ENCODE peak calls at places on chromosomes 6 and 20, in nine cellular contexts. One of them, this sample, is unnamed.

GRCh38 chr20:25024171-25024570 is 31.6 kb upstream of the APMAP start:
- DNase-seq in thyroid gland: peak
- DNase-seq in heart left ventricle: no peak
- DNase-seq in ovary: peak
- DNase-seq in stomach: peak
- DNase-seq in NB4: no peak
- DNase-seq in suprapubic skin: no peak
- DNase-seq in sigmoid colon: peak
- DNase-seq in tibial nerve: no peak
- DNase-seq in this sample: no peak

GRCh38 chr6:40930555-40930954 is 108.5 kb downstream of the UNC5CL start:
- DNase-seq in thyroid gland: no peak
- DNase-seq in heart left ventricle: no peak
- DNase-seq in ovary: no peak
- DNase-seq in stomach: peak
- DNase-seq in NB4: peak
- DNase-seq in suprapubic skin: no peak
- DNase-seq in sigmoid colon: no peak
- DNase-seq in tibial nerve: no peak
- DNase-seq in this sample: no peak

GRCh38 chr6:154791561-154792317 is 58.5 kb downstream of the SCAF8 start:
- DNase-seq in thyroid gland: no peak
- DNase-seq in heart left ventricle: no peak
- DNase-seq in ovary: no peak
- DNase-seq in stomach: no peak
- DNase-seq in NB4: no peak
- DNase-seq in suprapubic skin: no peak
- DNase-seq in sigmoid colon: no peak
- DNase-seq in tibial nerve: no peak
- DNase-seq in this sample: no peak

GRCh38 chr6:20700375-20700774 is 166.1 kb downstream of the CDKAL1 start:
- DNase-seq in thyroid gland: no peak
- DNase-seq in heart left ventricle: no peak
- DNase-seq in ovary: no peak
- DNase-seq in stomach: no peak
- DNase-seq in NB4: no peak
- DNase-seq in suprapubic skin: no peak
- DNase-seq in sigmoid colon: no peak
- DNase-seq in tibial nerve: no peak
- DNase-seq in this sample: no peak

GRCh38 chr6:89999154-89999553 is 104.9 kb downstream of the GJA10 start:
- DNase-seq in thyroid gland: peak
- DNase-seq in heart left ventricle: peak
- DNase-seq in ovary: peak
- DNase-seq in stomach: peak
- DNase-seq in NB4: no peak
- DNase-seq in suprapubic skin: peak
- DNase-seq in sigmoid colon: no peak
- DNase-seq in tibial nerve: peak
- DNase-seq in this sample: no peak

GRCh38 chr20:2756056-2756611 is 44.3 kb downstream of the CPXM1 start:
- DNase-seq in thyroid gland: peak
- DNase-seq in heart left ventricle: no peak
- DNase-seq in ovary: peak
- DNase-seq in stomach: no peak
- DNase-seq in NB4: peak
- DNase-seq in suprapubic skin: no peak
- DNase-seq in sigmoid colon: peak
- DNase-seq in tibial nerve: no peak
- DNase-seq in this sample: no peak

GRCh38 chr6:107246972-107247615 is 131.8 kb upstream of the BEND3 start:
- DNase-seq in thyroid gland: no peak
- DNase-seq in heart left ventricle: no peak
- DNase-seq in ovary: no peak
- DNase-seq in stomach: no peak
- DNase-seq in NB4: no peak
- DNase-seq in suprapubic skin: no peak
- DNase-seq in sigmoid colon: no peak
- DNase-seq in tibial nerve: no peak
- DNase-seq in this sample: no peak

GRCh38 chr6:84027340-84028183 is 6.0 kb upstream of the MRAP2 start:
- DNase-seq in thyroid gland: no peak
- DNase-seq in heart left ventricle: no peak
- DNase-seq in ovary: no peak
- DNase-seq in stomach: peak
- DNase-seq in NB4: no peak
- DNase-seq in suprapubic skin: no peak
- DNase-seq in sigmoid colon: no peak
- DNase-seq in tibial nerve: no peak
- DNase-seq in this sample: no peak

GRCh38 chr6:108942556-108943492 is 94.6 kb downstream of the ARMC2 start:
- DNase-seq in thyroid gland: no peak
- DNase-seq in heart left ventricle: no peak
- DNase-seq in ovary: no peak
- DNase-seq in stomach: no peak
- DNase-seq in NB4: peak
- DNase-seq in suprapubic skin: no peak
- DNase-seq in sigmoid colon: no peak
- DNase-seq in tibial nerve: no peak
- DNase-seq in this sample: no peak

GRCh38 chr6:106745824-106746610 is 116.6 kb downstream of the QRSL1 start:
- DNase-seq in thyroid gland: no peak
- DNase-seq in heart left ventricle: no peak
- DNase-seq in ovary: no peak
- DNase-seq in stomach: no peak
- DNase-seq in NB4: no peak
- DNase-seq in suprapubic skin: no peak
- DNase-seq in sigmoid colon: no peak
- DNase-seq in tibial nerve: no peak
- DNase-seq in this sample: no peak

GRCh38 chr20:35600176-35600995 is 15.2 kb upstream of the SPAG4 start:
- DNase-seq in thyroid gland: peak
- DNase-seq in heart left ventricle: no peak
- DNase-seq in ovary: no peak
- DNase-seq in stomach: no peak
- DNase-seq in NB4: no peak
- DNase-seq in suprapubic skin: no peak
- DNase-seq in sigmoid colon: peak
- DNase-seq in tibial nerve: no peak
- DNase-seq in this sample: no peak

GRCh38 chr6:106829451-106829850 is 145.1 kb downstream of the CD24 start:
- DNase-seq in thyroid gland: no peak
- DNase-seq in heart left ventricle: no peak
- DNase-seq in ovary: no peak
- DNase-seq in stomach: no peak
- DNase-seq in NB4: no peak
- DNase-seq in suprapubic skin: no peak
- DNase-seq in sigmoid colon: no peak
- DNase-seq in tibial nerve: no peak
- DNase-seq in this sample: no peak

GRCh38 chr20:50284811-50285375 is 94.3 kb downstream of the CEBPB start:
- DNase-seq in thyroid gland: peak
- DNase-seq in heart left ventricle: peak
- DNase-seq in ovary: peak
- DNase-seq in stomach: no peak
- DNase-seq in NB4: no peak
- DNase-seq in suprapubic skin: no peak
- DNase-seq in sigmoid colon: peak
- DNase-seq in tibial nerve: no peak
- DNase-seq in this sample: peak

GRCh38 chr20:20060234-20060998 is 8.1 kb downstream of the CFAP61 start:
- DNase-seq in thyroid gland: no peak
- DNase-seq in heart left ventricle: no peak
- DNase-seq in ovary: no peak
- DNase-seq in stomach: no peak
- DNase-seq in NB4: no peak
- DNase-seq in suprapubic skin: no peak
- DNase-seq in sigmoid colon: no peak
- DNase-seq in tibial nerve: no peak
- DNase-seq in this sample: no peak

DNA sequence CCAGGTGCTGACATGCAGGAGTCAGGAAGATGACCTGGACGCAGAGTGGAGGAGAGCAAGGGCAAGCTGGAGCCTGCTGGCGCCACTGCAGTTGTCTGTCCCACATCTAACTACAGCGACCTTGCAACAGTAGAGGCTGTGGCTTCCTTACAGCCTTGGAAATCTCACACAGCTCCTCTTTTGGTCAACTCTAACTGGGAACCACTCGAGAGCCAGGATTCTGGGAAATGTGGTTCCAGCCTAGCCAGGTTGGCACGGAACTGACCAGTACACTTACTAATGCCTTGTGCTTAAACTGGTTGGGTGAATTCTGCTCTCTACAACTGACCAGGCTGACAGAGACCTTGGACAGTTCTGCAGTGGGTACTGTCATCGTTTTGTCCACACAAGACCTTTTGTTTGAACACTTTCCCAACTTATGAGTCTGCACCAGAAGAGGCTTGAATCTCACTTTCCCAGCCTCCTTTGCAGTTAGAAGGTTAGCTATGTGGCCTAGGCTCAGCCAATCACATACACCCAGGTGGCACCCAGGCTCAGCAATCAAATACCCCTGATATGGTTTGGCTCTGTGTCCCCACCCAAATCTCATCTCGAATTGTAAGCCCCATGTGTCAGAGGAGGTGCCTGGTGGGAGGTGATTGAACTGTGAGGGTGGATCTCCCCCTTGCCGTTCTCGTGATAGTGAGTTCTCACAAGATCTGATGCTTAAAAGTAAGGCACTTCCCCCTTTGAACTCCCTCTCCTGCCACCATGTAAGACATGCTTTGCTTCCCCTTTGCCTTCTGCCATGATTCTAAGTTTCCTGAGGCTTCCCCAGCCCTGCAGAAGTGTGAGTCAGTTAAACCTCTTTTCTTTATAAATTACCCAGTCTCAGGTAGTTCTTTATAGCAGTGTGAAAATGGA is 153.5 kb downstream of the ZMYND8 start:
- DNase-seq in thyroid gland: no peak
- DNase-seq in heart left ventricle: no peak
- DNase-seq in ovary: no peak
- DNase-seq in stomach: no peak
- DNase-seq in NB4: peak
- DNase-seq in suprapubic skin: no peak
- DNase-seq in sigmoid colon: no peak
- DNase-seq in tibial nerve: no peak
- DNase-seq in this sample: no peak
- TF ChIP-seq POLR2A in thyroid gland: no peak
- TF ChIP-seq POLR2A in heart left ventricle: no peak
- TF ChIP-seq POLR2A in ovary: no peak
- TF ChIP-seq POLR2A in stomach: no peak
- TF ChIP-seq POLR2A in NB4: no peak
- TF ChIP-seq POLR2A in suprapubic skin: no peak
- TF ChIP-seq POLR2A in sigmoid colon: no peak
- TF ChIP-seq POLR2A in tibial nerve: no peak
- TF ChIP-seq POLR2A in this sample: no peak

GRCh38 chr20:40757087-40757486 is 68.1 kb upstream of the MAFB start:
- DNase-seq in thyroid gland: no peak
- DNase-seq in heart left ventricle: no peak
- DNase-seq in ovary: no peak
- DNase-seq in stomach: no peak
- DNase-seq in NB4: no peak
- DNase-seq in suprapubic skin: no peak
- DNase-seq in sigmoid colon: no peak
- DNase-seq in tibial nerve: no peak
- DNase-seq in this sample: no peak
- TF ChIP-seq POLR2A in thyroid gland: no peak
- TF ChIP-seq POLR2A in heart left ventricle: no peak
- TF ChIP-seq POLR2A in ovary: no peak
- TF ChIP-seq POLR2A in stomach: no peak
- TF ChIP-seq POLR2A in NB4: no peak
- TF ChIP-seq POLR2A in suprapubic skin: no peak
- TF ChIP-seq POLR2A in sigmoid colon: no peak
- TF ChIP-seq POLR2A in tibial nerve: no peak
- TF ChIP-seq POLR2A in this sample: no peak

GRCh38 chr20:1391640-1392442 is 1.0 kb downstream of the FKBP1A start:
- DNase-seq in thyroid gland: peak
- DNase-seq in heart left ventricle: no peak
- DNase-seq in ovary: peak
- DNase-seq in stomach: no peak
- DNase-seq in NB4: peak
- DNase-seq in suprapubic skin: no peak
- DNase-seq in sigmoid colon: no peak
- DNase-seq in tibial nerve: no peak
- DNase-seq in this sample: peak
- TF ChIP-seq POLR2A in thyroid gland: peak
- TF ChIP-seq POLR2A in heart left ventricle: no peak
- TF ChIP-seq POLR2A in ovary: no peak
- TF ChIP-seq POLR2A in stomach: no peak
- TF ChIP-seq POLR2A in NB4: no peak
- TF ChIP-seq POLR2A in suprapubic skin: no peak
- TF ChIP-seq POLR2A in sigmoid colon: no peak
- TF ChIP-seq POLR2A in tibial nerve: no peak
- TF ChIP-seq POLR2A in this sample: no peak

GRCh38 chr6:115898246-115898645 is 162.4 kb downstream of the FRK start:
- DNase-seq in thyroid gland: no peak
- DNase-seq in heart left ventricle: no peak
- DNase-seq in ovary: no peak
- DNase-seq in stomach: no peak
- DNase-seq in NB4: no peak
- DNase-seq in suprapubic skin: no peak
- DNase-seq in sigmoid colon: no peak
- DNase-seq in tibial nerve: no peak
- DNase-seq in this sample: no peak

GRCh38 chr6:115894426-115894992 is 166.2 kb downstream of the FRK start:
- DNase-seq in thyroid gland: no peak
- DNase-seq in heart left ventricle: no peak
- DNase-seq in ovary: no peak
- DNase-seq in stomach: no peak
- DNase-seq in NB4: no peak
- DNase-seq in suprapubic skin: no peak
- DNase-seq in sigmoid colon: no peak
- DNase-seq in tibial nerve: no peak
- DNase-seq in this sample: no peak

GRCh38 chr6:115901896-115902295 is 158.8 kb downstream of the FRK start:
- DNase-seq in thyroid gland: no peak
- DNase-seq in heart left ventricle: no peak
- DNase-seq in ovary: no peak
- DNase-seq in stomach: no peak
- DNase-seq in NB4: no peak
- DNase-seq in suprapubic skin: no peak
- DNase-seq in sigmoid colon: no peak
- DNase-seq in tibial nerve: no peak
- DNase-seq in this sample: no peak

GRCh38 chr6:115896538-115897129 is 164.1 kb downstream of the FRK start:
- DNase-seq in thyroid gland: no peak
- DNase-seq in heart left ventricle: no peak
- DNase-seq in ovary: no peak
- DNase-seq in stomach: no peak
- DNase-seq in NB4: peak
- DNase-seq in suprapubic skin: no peak
- DNase-seq in sigmoid colon: no peak
- DNase-seq in tibial nerve: peak
- DNase-seq in this sample: no peak

DNA sequence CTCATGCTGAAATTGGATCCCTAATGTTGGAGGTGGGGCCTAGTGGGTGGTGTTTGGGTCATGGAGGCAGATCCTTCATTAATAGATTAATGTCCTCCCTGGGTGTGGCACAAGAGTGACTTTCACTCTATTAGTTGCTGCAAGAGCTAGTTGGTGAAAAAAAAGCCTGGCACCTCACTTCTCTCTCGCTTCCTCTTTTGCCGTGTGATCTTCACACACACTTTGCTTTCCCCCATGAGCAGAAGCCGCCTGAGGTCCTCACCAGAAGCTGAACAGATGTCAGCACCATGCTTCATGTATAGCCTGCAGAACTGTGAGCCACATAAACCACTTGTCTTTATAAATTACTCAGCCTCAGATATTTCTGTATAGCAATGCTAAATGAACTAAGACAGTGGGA is 160.8 kb downstream of the FRK start:
- DNase-seq in thyroid gland: no peak
- DNase-seq in heart left ventricle: no peak
- DNase-seq in ovary: no peak
- DNase-seq in stomach: no peak
- DNase-seq in NB4: peak
- DNase-seq in suprapubic skin: no peak
- DNase-seq in sigmoid colon: no peak
- DNase-seq in tibial nerve: no peak
- DNase-seq in this sample: no peak
- TF ChIP-seq POLR2A in thyroid gland: no peak
- TF ChIP-seq POLR2A in heart left ventricle: no peak
- TF ChIP-seq POLR2A in ovary: no peak
- TF ChIP-seq POLR2A in stomach: no peak
- TF ChIP-seq POLR2A in NB4: no peak
- TF ChIP-seq POLR2A in suprapubic skin: no peak
- TF ChIP-seq POLR2A in sigmoid colon: no peak
- TF ChIP-seq POLR2A in tibial nerve: no peak
- TF ChIP-seq POLR2A in this sample: no peak